ENCODE peak calls at places on chromosomes 5 and 9, in eight cellular contexts. Y is transverse colon, U is GM13976, Z is foreskin fibroblast, K is type B pancreatic cell, D is cardiac fibroblast, P is GM06990, S is heart left ventricle. G is an unnamed sample.
A peak's percentile ranks its signal among the peaks of the same experiment; 100 is the strongest.

GRCh38 chr5:181235323-181235688 is 8.4 kb downstream of the RACK1 start:
- DNase-seq in K (no peak), Z (no peak), P (no peak), Y (no peak), D (no peak), S (no peak), U (no peak), G (no peak)

GRCh38 chr5:34804913-34805312 is 34.1 kb upstream of the TTC23L start:
- DNase-seq in Y (no peak), D (no peak), S (no peak), P (no peak), Z (no peak), K (no peak), U (no peak), G (no peak)

GRCh38 chr9:136047076-136047774 is 47.9 kb downstream of the NACC2 start:
- DNase-seq in Y (no peak), Z (no peak), P (no peak), U (no peak), K (peak; percentile 64), D (no peak), S (no peak), G (peak; percentile 21)

GRCh38 chr5:177332896-177333260 is 18.6 kb downstream of the LMAN2 start:
- DNase-seq in U (no peak), Y (no peak), Z (no peak), D (no peak), S (no peak), K (no peak), P (no peak), G (no peak)

GRCh38 chr9:95907794-95908193 is 32.3 kb downstream of the ERCC6L2 start:
- DNase-seq in D (no peak), S (no peak), Z (no peak), Y (no peak), U (peak; percentile 4), P (no peak), K (no peak), G (no peak)

GRCh38 chr9:99093492-99093791 is 11.5 kb upstream of the TGFBR1 start:
- DNase-seq in S (no peak), Z (no peak), U (no peak), D (no peak), Y (no peak), K (no peak), P (no peak), G (no peak)

GRCh38 chr5:10091701-10092100 is 158.0 kb downstream of the ATPSCKMT start:
- DNase-seq in S (no peak), U (no peak), D (no peak), P (no peak), K (no peak), Z (no peak), Y (no peak), G (no peak)

GRCh38 chr9:87581513-87581912 is 83.8 kb downstream of the DAPK1 start:
- DNase-seq in Z (peak; percentile 65), Y (no peak), U (no peak), P (no peak), D (peak; percentile 29), K (no peak), S (no peak), G (no peak)

GRCh38 chr9:71725590-71726338 is 42.5 kb downstream of the CEMIP2 start:
- DNase-seq in Y (no peak), S (no peak), P (no peak), K (no peak), U (no peak), Z (peak; percentile 75), D (peak; percentile 86), G (no peak)

GRCh38 chr9:98875536-98875935 is 68.1 kb downstream of the GALNT12 start:
- DNase-seq in S (no peak), Z (no peak), P (no peak), K (no peak), U (no peak), Y (no peak), D (no peak), G (no peak)

GRCh38 chr9:89005323-89005722 is 14.1 kb downstream of the S1PR3 start:
- DNase-seq in D (no peak), S (no peak), K (peak; percentile 42), P (no peak), Y (no peak), Z (no peak), U (no peak), G (no peak)

GRCh38 chr5:139763584-139764249 is 31.9 kb upstream of the PSD2 start:
- DNase-seq in S (no peak), K (no peak), P (no peak), Y (no peak), Z (no peak), U (no peak), D (no peak), G (no peak)

GRCh38 chr5:139765040-139765408 is 30.6 kb upstream of the PSD2 start:
- DNase-seq in D (no peak), Y (no peak), K (no peak), S (no peak), U (no peak), P (no peak), Z (no peak), G (no peak)

GRCh38 chr5:139765409-139766217 is 30.0 kb upstream of the PSD2 start:
- DNase-seq in K (peak; percentile 91), Y (peak; percentile 79), D (peak; percentile 82), P (peak; percentile 85), U (peak; percentile 89), Z (peak; percentile 89), S (peak; percentile 81), G (peak; percentile 92)

GRCh38 chr5:139762624-139763170 is 32.9 kb upstream of the PSD2 start:
- DNase-seq in U (no peak), D (no peak), K (no peak), Z (no peak), Y (no peak), P (no peak), S (no peak), G (no peak)

DNA sequence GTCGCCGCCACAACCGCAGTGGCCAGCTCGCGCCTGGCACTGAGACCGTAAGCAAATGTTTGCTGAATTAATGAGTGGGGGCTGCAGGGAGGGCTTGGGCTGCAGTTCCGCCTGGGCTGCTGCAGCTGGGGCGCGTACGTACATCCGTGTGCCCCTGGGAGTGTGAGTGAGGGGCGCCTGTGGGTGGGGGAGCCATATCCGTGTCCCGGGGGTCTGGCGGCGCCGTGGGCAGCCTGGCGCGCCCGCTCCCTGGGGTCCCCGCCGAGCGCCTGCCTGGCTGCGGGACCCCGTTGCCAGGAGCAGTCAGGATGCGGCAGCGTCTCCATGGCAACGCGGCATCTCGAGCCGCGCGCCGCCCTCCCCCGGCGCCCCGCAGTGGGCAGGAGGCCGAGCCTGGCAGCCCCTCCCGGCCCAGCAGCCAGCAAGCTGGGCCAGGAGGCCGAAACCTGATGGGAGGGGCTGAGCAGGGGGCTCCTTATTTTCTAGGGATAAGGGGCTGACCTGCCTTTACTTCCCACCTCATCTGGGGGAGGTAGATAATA is 31.3 kb upstream of the PSD2 start:
- DNase-seq in K (no peak), Z (no peak), P (no peak), U (no peak), S (no peak), Y (no peak), D (no peak), G (no peak)
- TF ChIP-seq CTCF in K (no peak), Z (no peak), P (no peak), U (no peak), S (no peak), Y (no peak), D (no peak), G (no peak)

GRCh38 chr5:29960323-29960722 is 1233.2 kb upstream of the CDH6 start:
- DNase-seq in D (no peak), S (no peak), Y (no peak), K (no peak), P (no peak), Z (no peak), U (no peak), G (no peak)
- TF ChIP-seq CTCF in D (no peak), S (no peak), Y (no peak), K (no peak), P (no peak), Z (no peak), U (no peak), G (no peak)

DNA sequence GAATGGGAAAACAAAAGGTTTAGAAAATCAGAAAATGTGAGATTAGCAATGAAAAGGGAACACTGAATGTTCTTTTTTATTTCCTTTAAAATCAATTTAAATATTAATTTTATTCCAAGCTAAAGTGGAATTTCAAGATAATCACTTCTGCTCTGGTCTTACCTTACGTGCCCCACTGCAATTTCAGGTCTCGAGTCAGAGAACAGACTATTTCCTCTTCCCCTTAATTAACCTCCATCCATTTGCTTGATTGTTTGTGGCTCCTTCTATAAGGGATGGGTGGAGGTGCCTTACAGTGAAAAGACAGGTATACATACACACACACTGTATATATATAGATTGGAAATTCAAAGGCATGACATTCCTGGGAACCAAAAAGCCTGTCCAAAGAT is 137.1 kb downstream of the SUSD1 start:
- DNase-seq in P (no peak), Z (no peak), D (no peak), K (no peak), Y (no peak), S (no peak), U (no peak), G (no peak)
- TF ChIP-seq CTCF in P (no peak), Z (no peak), D (no peak), K (no peak), Y (no peak), S (no peak), U (no peak), G (no peak)

GRCh38 chr5:1007221-1007680 is 1.4 kb upstream of the NKD2 start:
- DNase-seq in Y (peak; percentile 4), P (no peak), D (no peak), S (peak; percentile 15), K (peak; percentile 50), Z (no peak), U (no peak), G (peak; percentile 35)
- TF ChIP-seq CTCF in Y (no peak), P (peak; percentile 1), D (no peak), S (no peak), K (no peak), Z (no peak), U (no peak), G (no peak)

DNA sequence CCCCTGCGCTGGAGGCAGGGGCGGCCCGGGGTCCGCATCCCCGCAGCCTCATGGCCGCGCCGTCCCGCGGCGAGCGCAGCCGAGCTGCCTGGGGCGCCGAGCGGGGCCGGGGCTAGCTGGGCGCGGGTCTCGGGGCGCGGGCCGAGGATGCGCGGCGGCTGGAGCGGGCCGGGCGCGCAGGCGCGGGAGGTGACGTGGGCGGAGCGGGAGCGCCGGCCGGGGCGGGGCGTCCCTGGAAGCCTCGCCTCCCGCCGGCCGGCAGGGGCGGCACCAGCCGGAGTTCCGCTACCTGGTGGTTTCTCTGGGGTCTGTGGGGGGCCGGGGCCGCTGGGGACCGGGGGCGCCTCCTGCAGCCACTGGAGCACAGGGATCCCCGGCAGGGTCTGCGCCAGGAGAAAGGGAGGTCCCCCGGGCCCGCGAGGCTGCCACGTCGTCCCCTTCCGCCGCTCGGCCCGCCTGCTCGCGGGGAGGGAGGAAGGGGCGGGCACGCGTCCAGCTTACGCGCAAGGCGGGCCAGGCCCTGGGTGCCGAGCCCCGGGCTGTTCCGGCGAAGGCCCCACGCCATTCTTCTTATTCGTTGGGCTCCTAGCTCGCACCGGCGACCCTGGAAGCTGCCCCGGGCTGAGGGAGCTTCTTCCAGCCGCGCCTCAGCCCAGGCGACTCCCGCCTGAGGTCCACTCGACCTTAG is at the start of gene LPCAT1:
- DNase-seq in U (peak; percentile 94), D (peak; percentile 70), K (peak; percentile 85), P (peak; percentile 86), Y (peak; percentile 79), Z (peak; percentile 89), S (peak; percentile 87), G (peak; percentile 96)
- TF ChIP-seq CTCF in U (no peak), D (no peak), K (peak; percentile 51), P (no peak), Y (peak; percentile 36), Z (no peak), S (peak; percentile 13), G (no peak)